ENCODE peak calls at places on chromosomes 11 and 22, in nine cellular contexts. One of them, this sample, is unnamed.

GRCh38 chr11:2137202-2138071 is 1.8 kb downstream of the IGF2 start:
- DNase-seq in cardiac fibroblast: peak; percentile 69
- DNase-seq in left ventricle myocardium superior: peak; percentile 71
- DNase-seq in MCF 10A: peak; percentile 19
- DNase-seq in ELR: peak; percentile 70
- DNase-seq in NCI-H1436: no peak
- DNase-seq in kidney: peak; percentile 89
- DNase-seq in PC-9: peak; percentile 12
- DNase-seq in germinal center: no peak
- DNase-seq in this sample: peak; percentile 50

GRCh38 chr11:101127699-101128570 is 1.7 kb downstream of the PGR start:
- DNase-seq in cardiac fibroblast: no peak
- DNase-seq in left ventricle myocardium superior: peak; percentile 64
- DNase-seq in MCF 10A: no peak
- DNase-seq in ELR: no peak
- DNase-seq in NCI-H1436: no peak
- DNase-seq in kidney: peak; percentile 87
- DNase-seq in PC-9: no peak
- DNase-seq in germinal center: peak; percentile 3
- DNase-seq in this sample: no peak

GRCh38 chr11:59183768-59184167 is 11.8 kb downstream of the DTX4 start:
- DNase-seq in cardiac fibroblast: peak; percentile 89
- DNase-seq in left ventricle myocardium superior: no peak
- DNase-seq in MCF 10A: no peak
- DNase-seq in ELR: no peak
- DNase-seq in NCI-H1436: no peak
- DNase-seq in kidney: no peak
- DNase-seq in PC-9: no peak
- DNase-seq in germinal center: no peak
- DNase-seq in this sample: peak; percentile 11

GRCh38 chr11:125165111-125165663 is 636 bp downstream of the PKNOX2 start:
- DNase-seq in cardiac fibroblast: no peak
- DNase-seq in left ventricle myocardium superior: peak; percentile 65
- DNase-seq in MCF 10A: peak; percentile 24
- DNase-seq in ELR: peak; percentile 43
- DNase-seq in NCI-H1436: no peak
- DNase-seq in kidney: peak; percentile 83
- DNase-seq in PC-9: no peak
- DNase-seq in germinal center: peak; percentile 25
- DNase-seq in this sample: no peak

GRCh38 chr11:2531277-2531986 is 86.6 kb downstream of the KCNQ1 start:
- DNase-seq in cardiac fibroblast: peak; percentile 68
- DNase-seq in left ventricle myocardium superior: peak; percentile 88
- DNase-seq in MCF 10A: peak; percentile 51
- DNase-seq in ELR: peak; percentile 63
- DNase-seq in NCI-H1436: peak; percentile 42
- DNase-seq in kidney: peak; percentile 88
- DNase-seq in PC-9: peak; percentile 71
- DNase-seq in germinal center: peak; percentile 68
- DNase-seq in this sample: no peak

GRCh38 chr22:18031670-18032454 is 7.5 kb upstream of the MICAL3 start:
- DNase-seq in cardiac fibroblast: peak; percentile 84
- DNase-seq in left ventricle myocardium superior: peak; percentile 49
- DNase-seq in MCF 10A: peak; percentile 98
- DNase-seq in ELR: peak; percentile 99
- DNase-seq in NCI-H1436: no peak
- DNase-seq in kidney: peak; percentile 88
- DNase-seq in PC-9: peak; percentile 80
- DNase-seq in germinal center: no peak
- DNase-seq in this sample: peak; percentile 78

GRCh38 chr11:88324562-88325345 is 12.8 kb downstream of the CTSC start:
- DNase-seq in cardiac fibroblast: no peak
- DNase-seq in left ventricle myocardium superior: no peak
- DNase-seq in MCF 10A: no peak
- DNase-seq in ELR: no peak
- DNase-seq in NCI-H1436: no peak
- DNase-seq in kidney: no peak
- DNase-seq in PC-9: no peak
- DNase-seq in germinal center: no peak
- DNase-seq in this sample: no peak

GRCh38 chr11:17259931-17260499 is 16.5 kb upstream of the NUCB2 start:
- DNase-seq in cardiac fibroblast: peak; percentile 42
- DNase-seq in left ventricle myocardium superior: no peak
- DNase-seq in MCF 10A: no peak
- DNase-seq in ELR: no peak
- DNase-seq in NCI-H1436: no peak
- DNase-seq in kidney: no peak
- DNase-seq in PC-9: no peak
- DNase-seq in germinal center: no peak
- DNase-seq in this sample: no peak

GRCh38 chr22:50672471-50673230 is at the start of gene SHANK3:
- DNase-seq in cardiac fibroblast: peak; percentile 38
- DNase-seq in left ventricle myocardium superior: peak; percentile 77
- DNase-seq in MCF 10A: no peak
- DNase-seq in ELR: no peak
- DNase-seq in NCI-H1436: no peak
- DNase-seq in kidney: peak; percentile 86
- DNase-seq in PC-9: no peak
- DNase-seq in germinal center: peak; percentile 14
- DNase-seq in this sample: no peak

GRCh38 chr11:104547996-104548661 is 350.1 kb downstream of the CASP12 start:
- DNase-seq in cardiac fibroblast: peak; percentile 18
- DNase-seq in left ventricle myocardium superior: no peak
- DNase-seq in MCF 10A: peak; percentile 42
- DNase-seq in ELR: peak; percentile 50
- DNase-seq in NCI-H1436: no peak
- DNase-seq in kidney: no peak
- DNase-seq in PC-9: no peak
- DNase-seq in germinal center: no peak
- DNase-seq in this sample: no peak

This sample was measured in astrocyte of the cerebellum.